ENCODE peak calls at places on chromosomes 7 and 10, in ten cellular contexts. E is mammary epithelial cell, Y is GM23248, G is cardiac muscle cell, J is HEK293T, F is endothelial cell, M is NCI-H1092, O is hepatocyte, D is Kasumi-1, W is HTR-8/SVneo. N is an unnamed sample.

GRCh38 chr10:60604356-60604755 is 173.9 kb upstream of the CDK1 start:
- DNase-seq in F (no peak), D (no peak), E (no peak), M (no peak), Y (peak; percentile 23), W (no peak), O (no peak), J (no peak), G (peak; percentile 49), N (no peak)

GRCh38 chr7:66497346-66497745 is 131.3 kb upstream of the KCTD7 start:
- DNase-seq in E (no peak), F (no peak), J (no peak), M (no peak), D (no peak), Y (no peak), G (no peak), W (no peak), O (no peak), N (no peak)

GRCh38 chr7:121164247-121164646 is 164.6 kb upstream of the WNT16 start:
- DNase-seq in D (no peak), O (no peak), M (no peak), J (no peak), G (no peak), F (no peak), Y (no peak), W (no peak), E (no peak), N (no peak)

GRCh38 chr7:16933296-16934248 is 51.8 kb upstream of the AGR3 start:
- DNase-seq in D (peak; percentile 87), O (no peak), G (no peak), Y (no peak), W (no peak), F (no peak), J (no peak), M (no peak), E (no peak), N (peak; percentile 50)

GRCh38 chr10:52879651-52880050 is 107.1 kb upstream of the MBL2 start:
- DNase-seq in E (no peak), F (no peak), Y (no peak), W (peak; percentile 7), J (no peak), O (no peak), G (no peak), D (no peak), M (no peak), N (no peak)

GRCh38 chr10:129896231-129897150 is 67.6 kb downstream of the EBF3 start:
- DNase-seq in Y (no peak), O (no peak), E (no peak), F (no peak), D (no peak), W (no peak), M (no peak), G (no peak), J (no peak), N (peak; percentile 14)

GRCh38 chr10:47156873-47157272 is 143.1 kb upstream of the GDF10 start:
- DNase-seq in O (no peak), J (no peak), Y (no peak), F (no peak), G (no peak), M (no peak), D (no peak), W (no peak), E (no peak), N (no peak)

GRCh38 chr7:128715079-128715478 is 24.1 kb upstream of the CALU start:
- DNase-seq in F (peak; percentile 49), J (no peak), O (no peak), Y (no peak), G (no peak), M (no peak), W (no peak), D (no peak), E (no peak), N (no peak)

GRCh38 chr10:99855479-99856071 is 73.1 kb downstream of the ABCC2 start:
- DNase-seq in W (no peak), Y (no peak), E (no peak), M (no peak), O (no peak), F (no peak), D (no peak), J (no peak), G (no peak), N (no peak)

GRCh38 chr7:135188298-135188984 is 17.9 kb upstream of the CYREN start:
- DNase-seq in J (no peak), M (no peak), G (no peak), W (no peak), E (peak; percentile 71), Y (no peak), O (no peak), F (no peak), D (no peak), N (no peak)

GRCh38 chr7:55964802-55965470 is 551 bp downstream of the NIPSNAP2 start:
- DNase-seq in J (peak; percentile 49), O (no peak), E (peak; percentile 50), Y (peak; percentile 75), D (peak; percentile 71), W (peak; percentile 67), F (peak; percentile 65), M (peak; percentile 29), G (peak; percentile 88), N (peak; percentile 77)

N was measured in globus pallidus.